ENCODE peak calls at places on chromosome 19, in four cellular contexts. P, K, I and Y are unnamed samples.

GRCh38 chr19:18185538-18185937 is 7.5 kb upstream of the MPV17L2 start:
- DNase-seq in P (no peak), K (no peak), I (no peak), Y (no peak)

GRCh38 chr19:900302-901111 is 7.2 kb downstream of the RNU6-9 start:
- DNase-seq in P (no peak), K (no peak), I (no peak), Y (no peak)

GRCh38 chr19:55699221-55699620 is 24.2 kb downstream of the EPN1 start:
- DNase-seq in P (no peak), I (no peak), K (no peak), Y (no peak)

GRCh38 chr19:56885173-56885679 is 44.7 kb upstream of the PEG3 start:
- DNase-seq in I (no peak), K (no peak), P (no peak), Y (no peak)

GRCh38 chr19:44875666-44876418 is 15.2 kb upstream of the TOMM40 start:
- DNase-seq in P (no peak), K (no peak), I (peak), Y (no peak)

GRCh38 chr19:46016426-46017094 is 6.3 kb downstream of the PGLYRP1 start:
- DNase-seq in K (peak), I (peak), P (peak), Y (peak)

GRCh38 chr19:58182577-58182988 is 278 bp upstream of the ZNF274 start:
- DNase-seq in I (no peak), P (no peak), K (peak), Y (no peak)

GRCh38 chr19:3606174-3606689 is 443 bp downstream of the TBXA2R start:
- DNase-seq in P (no peak), I (no peak), K (no peak), Y (no peak)

GRCh38 chr19:39166571-39167391 is 30.0 kb upstream of the NCCRP1 start:
- DNase-seq in P (no peak), K (no peak), I (peak), Y (peak)

GRCh38 chr19:18932216-18932841 is 8.7 kb downstream of the HOMER3 start:
- DNase-seq in K (peak), P (no peak), I (peak), Y (no peak)

GRCh38 chr19:19217110-19217509 is 5.4 kb downstream of the NCAN start:
- DNase-seq in P (no peak), K (no peak), I (peak), Y (no peak)

GRCh38 chr19:13033819-13034611 is 38.7 kb downstream of the NFIX start:
- DNase-seq in I (peak), P (no peak), K (peak), Y (no peak)

GRCh38 chr19:30744741-30745475 is 372.7 kb downstream of the ZNF536 start:
- DNase-seq in P (no peak), I (no peak), K (no peak), Y (no peak)

GRCh38 chr19:6480843-6481415 is 658 bp downstream of the DENND1C start:
- DNase-seq in K (no peak), P (no peak), I (no peak), Y (no peak)

GRCh38 chr19:44640518-44640917 is 3.2 kb upstream of the PVR start:
- DNase-seq in P (no peak), I (peak), K (no peak), Y (no peak)

GRCh38 chr19:294341-294818 is 3.2 kb upstream of the PLPP2 start:
- DNase-seq in P (no peak), I (peak), K (no peak), Y (no peak)

GRCh38 chr19:18292460-18292809 is 11.0 kb upstream of the JUND start:
- DNase-seq in P (no peak), K (no peak), I (no peak), Y (peak)

GRCh38 chr19:2051771-2052704 is 994 bp upstream of the MKNK2 start:
- DNase-seq in K (no peak), I (no peak), P (no peak), Y (no peak)

GRCh38 chr19:10389863-10390262 is 9.5 kb upstream of the TYK2 start:
- DNase-seq in P (no peak), I (no peak), K (no peak), Y (no peak)

GRCh38 chr19:383922-384800 is 24.8 kb downstream of the C2CD4C start:
- DNase-seq in P (no peak), K (no peak), I (no peak), Y (no peak)

GRCh38 chr19:19155495-19156219 is 14.4 kb downstream of the MEF2B start:
- DNase-seq in K (no peak), P (no peak), I (no peak), Y (no peak)

GRCh38 chr19:54206831-54207177 is 6.1 kb downstream of the RPS9 start:
- DNase-seq in I (no peak), K (no peak), P (no peak), Y (no peak)

GRCh38 chr19:16381756-16382401 is 57.3 kb downstream of the KLF2 start:
- DNase-seq in I (no peak), K (no peak), P (peak), Y (no peak)

GRCh38 chr19:43711751-43712355 is 4.0 kb upstream of the IRGC start:
- DNase-seq in P (no peak), I (no peak), K (no peak), Y (no peak)

GRCh38 chr19:14237011-14237941 is 31.3 kb upstream of the ADGRL1 start:
- DNase-seq in I (no peak), P (no peak), K (no peak), Y (no peak)

GRCh38 chr19:30450101-30450500 is 77.9 kb downstream of the ZNF536 start:
- DNase-seq in K (no peak), I (peak), P (no peak), Y (no peak)